ENCODE peak calls at places on chromosome 2, in ten cellular contexts. P is T-helper 9 cell; T is uterus; C is cerebellar cortex; E is NCI-H2171 treated with DMSO at 0.1 percent for 48 hours; A is bronchial epithelial cell; R is T-helper 1 cell; I is GM20000; J is activated CD8-positive, alpha-beta memory T cell treated with anti-CD3 and anti-CD28 coated beads for 48 hours; W is activated T-cell treated with anti-CD3 and anti-CD28 coated beads for 4 hours. G is an unnamed sample.
A peak's percentile ranks its signal among the peaks of the same experiment; 100 is the strongest.

GRCh38 chr2:238945433-238946150 is 97.7 kb downstream of the TWIST2 start:
- DNase-seq in P (no peak), T (peak; percentile 64), C (peak; percentile 38), E (no peak), A (peak; percentile 36), R (no peak), I (no peak), J (no peak), W (no peak), G (no peak)

GRCh38 chr2:147026664-147027278 is 818.1 kb upstream of the ACVR2A start:
- DNase-seq in P (no peak), T (no peak), C (no peak), E (no peak), A (peak; percentile 87), R (no peak), I (no peak), J (no peak), W (no peak), G (no peak)

GRCh38 chr2:239114119-239114581 is 266.3 kb downstream of the TWIST2 start:
- DNase-seq in P (no peak), T (no peak), C (peak; percentile 49), E (no peak), A (no peak), R (no peak), I (no peak), J (no peak), W (no peak), G (no peak)

GRCh38 chr2:70145851-70146739 is 44.7 kb downstream of the C2orf42 start:
- DNase-seq in P (no peak), T (no peak), C (no peak), E (no peak), A (no peak), R (no peak), I (peak; percentile 56), J (no peak), W (no peak), G (no peak)

GRCh38 chr2:64987001-64987962 is 1.9 kb upstream of the SLC1A4 start:
- DNase-seq in P (no peak), T (no peak), C (no peak), E (no peak), A (peak; percentile 72), R (no peak), I (peak; percentile 75), J (no peak), W (no peak), G (no peak)

GRCh38 chr2:138829326-138829725 is 49.1 kb upstream of the NXPH2 start:
- DNase-seq in P (peak; percentile 9), T (no peak), C (peak; percentile 24), E (peak; percentile 66), A (peak; percentile 22), R (peak; percentile 8), I (peak; percentile 22), J (no peak), W (no peak), G (peak; percentile 40)

GRCh38 chr2:177622516-177622915 is 229.9 kb downstream of the AGPS start:
- DNase-seq in P (no peak), T (no peak), C (peak; percentile 84), E (no peak), A (no peak), R (no peak), I (no peak), J (no peak), W (no peak), G (no peak)

GRCh38 chr2:121193185-121193584 is 91.8 kb downstream of the TFCP2L1 start:
- DNase-seq in P (no peak), T (no peak), C (no peak), E (no peak), A (no peak), R (no peak), I (no peak), J (no peak), W (no peak), G (no peak)

G was measured in adrenal gland.